ENCODE peak calls at places on chromosome 9, in four cellular contexts. V is AG08396, A is mesenteric fat pad, J is OCI-M1. Z is an unnamed sample.

GRCh38 chr9:124008307-124008854 is 3.2 kb upstream of the LHX2 start:
- DNase-seq in J (no peak), A (no peak), V (no peak), Z (no peak)

GRCh38 chr9:110048976-110049698 is 158.8 kb downstream of the C9orf152 start:
- DNase-seq in A (no peak), V (peak), J (peak), Z (no peak)

GRCh38 chr9:95954940-95955339 is 79.4 kb downstream of the ERCC6L2 start:
- DNase-seq in J (no peak), V (no peak), A (no peak), Z (no peak)

GRCh38 chr9:76868897-76869296 is 37.0 kb downstream of the PRUNE2 start:
- DNase-seq in A (no peak), V (no peak), J (no peak), Z (no peak)

GRCh38 chr9:130183133-130183762 is 11.0 kb downstream of the NCS1 start:
- DNase-seq in A (no peak), J (no peak), V (peak), Z (peak)

GRCh38 chr9:110189001-110189400 is 19.0 kb downstream of the C9orf152 start:
- DNase-seq in A (no peak), V (no peak), J (no peak), Z (no peak)

GRCh38 chr9:18824095-18824666 is 208.8 kb downstream of the SAXO1 start:
- DNase-seq in A (no peak), J (no peak), V (peak), Z (no peak)

GRCh38 chr9:5621327-5621726 is 7.6 kb upstream of the RIC1 start:
- DNase-seq in A (no peak), V (no peak), J (no peak), Z (no peak)

GRCh38 chr9:33455952-33456351 is 8.6 kb upstream of the AQP3 start:
- DNase-seq in V (no peak), A (no peak), J (no peak), Z (no peak)

GRCh38 chr9:111599092-111599947 is at the start of gene PTGR1:
- DNase-seq in A (peak), V (peak), J (peak), Z (peak)

GRCh38 chr9:121886759-121887485 is 206.2 kb downstream of the TTLL11 start:
- DNase-seq in A (no peak), V (no peak), J (no peak), Z (no peak)

GRCh38 chr9:107755267-107755666 is 265.7 kb upstream of the KLF4 start:
- DNase-seq in J (no peak), A (no peak), V (no peak), Z (no peak)

GRCh38 chr9:99143661-99144060 is 38.7 kb downstream of the TGFBR1 start:
- DNase-seq in J (no peak), A (no peak), V (no peak), Z (no peak)

GRCh38 chr9:81825831-81826540 is 102.2 kb upstream of the SPATA31D4 start:
- DNase-seq in V (no peak), J (no peak), A (no peak), Z (no peak)

GRCh38 chr9:93612052-93612795 is 35.8 kb downstream of the PHF2 start:
- DNase-seq in J (no peak), A (no peak), V (no peak), Z (no peak)

GRCh38 chr9:130265431-130266235 is at the start of gene HMCN2:
- DNase-seq in A (peak), V (no peak), J (no peak), Z (no peak)

GRCh38 chr9:83327323-83327722 is 210.9 kb downstream of the FRMD3 start:
- DNase-seq in J (no peak), A (no peak), V (no peak), Z (no peak)

GRCh38 chr9:124179196-124180071 is 78.3 kb upstream of the NEK6 start:
- DNase-seq in A (no peak), J (no peak), V (no peak), Z (no peak)